ENCODE peak calls at places on chromosomes 16 and 17, in eight cellular contexts. O is CD8-positive, alpha-beta T cell; I is RPMI7951; P is cardiac fibroblast; G is OCI-M1; R is progenitor cell of endocrine pancreas; T is sigmoid colon; X is SW 1271. W is an unnamed sample.

GRCh38 chr17:40813804-40814203 is 8.6 kb downstream of the KRT10 start:
- DNase-seq in P (peak; percentile 33), R (no peak), G (no peak), I (peak; percentile 70), O (no peak), X (no peak), T (no peak), W (no peak)

GRCh38 chr16:84597518-84598390 is 20.1 kb downstream of the COTL1 start:
- DNase-seq in P (no peak), X (no peak), I (no peak), R (no peak), G (no peak), T (no peak), O (no peak), W (no peak)

GRCh38 chr17:57666946-57667345 is 78.2 kb downstream of the CCDC182 start:
- DNase-seq in T (peak; percentile 46), I (no peak), G (no peak), P (no peak), O (no peak), R (no peak), X (no peak), W (no peak)

GRCh38 chr16:69706975-69707340 is 19.4 kb downstream of the NQO1 start:
- DNase-seq in G (no peak), O (no peak), R (no peak), T (no peak), P (no peak), I (no peak), X (no peak), W (no peak)

GRCh38 chr17:82444284-82444893 is 6.2 kb downstream of the CYBC1 start:
- DNase-seq in G (no peak), P (no peak), I (no peak), R (no peak), X (no peak), T (no peak), O (no peak), W (no peak)

GRCh38 chr16:67248401-67249177 is at the start of gene SLC9A5:
- DNase-seq in R (no peak), T (peak; percentile 75), I (peak; percentile 29), X (no peak), G (no peak), O (no peak), P (no peak), W (no peak)

GRCh38 chr17:78661092-78661770 is 84.0 kb upstream of the DNAH17 start:
- DNase-seq in P (no peak), G (no peak), T (peak; percentile 9), O (no peak), I (peak; percentile 82), R (no peak), X (no peak), W (no peak)

GRCh38 chr17:56153215-56153614 is at the start of gene ANKFN1:
- DNase-seq in R (no peak), I (no peak), T (no peak), P (no peak), X (no peak), O (no peak), G (no peak), W (no peak)

GRCh38 chr16:30005341-30006094 is 5.3 kb downstream of the DOC2A start:
- DNase-seq in G (peak; percentile 61), R (no peak), I (peak; percentile 42), P (peak; percentile 52), X (peak; percentile 55), O (no peak), T (no peak), W (peak; percentile 48)

GRCh38 chr17:78253946-78254672 is 22.7 kb downstream of the TMEM235 start:
- DNase-seq in G (peak; percentile 88), I (peak; percentile 69), R (peak; percentile 84), P (peak; percentile 77), T (peak; percentile 89), X (peak; percentile 66), O (peak; percentile 73), W (peak; percentile 67)

GRCh38 chr17:55571095-55571494 is 59.8 kb upstream of the SMIM36 start:
- DNase-seq in I (no peak), X (no peak), O (no peak), T (no peak), G (no peak), R (no peak), P (peak; percentile 48), W (peak; percentile 48)

GRCh38 chr16:1351582-1352362 is at the start of the genes GNPTG and TSR3:
- DNase-seq in T (peak; percentile 93), P (peak; percentile 84), R (peak; percentile 84), I (peak; percentile 86), X (peak; percentile 44), O (peak; percentile 82), G (peak; percentile 89), W (peak; percentile 85)

GRCh38 chr17:48510761-48511604 is 19.8 kb downstream of the HOXB1 start:
- DNase-seq in G (no peak), O (no peak), X (no peak), T (no peak), R (no peak), I (peak; percentile 32), P (peak; percentile 95), W (peak; percentile 94)

GRCh38 chr16:30615358-30616076 is 5.3 kb upstream of the ZNF689 start:
- DNase-seq in O (peak; percentile 36), G (peak; percentile 67), P (peak; percentile 50), X (peak; percentile 16), T (no peak), R (peak; percentile 36), I (peak; percentile 42), W (peak; percentile 54)

GRCh38 chr16:13148836-13149235 is 247.4 kb downstream of the SHISA9 start:
- DNase-seq in T (no peak), G (no peak), I (no peak), R (no peak), X (no peak), O (no peak), P (no peak), W (peak; percentile 7)

GRCh38 chr17:80195141-80195540 is 25.0 kb downstream of the SGSH start:
- DNase-seq in X (no peak), P (no peak), G (no peak), R (no peak), T (no peak), O (no peak), I (no peak), W (no peak)

GRCh38 chr17:49670641-49671040 is 7.3 kb downstream of the SPOP start:
- DNase-seq in P (no peak), G (no peak), O (no peak), T (no peak), X (no peak), I (no peak), R (no peak), W (no peak)

GRCh38 chr16:82695806-82696205 is 69.0 kb downstream of the CDH13 start:
- DNase-seq in P (no peak), G (no peak), T (no peak), O (no peak), X (no peak), R (no peak), I (no peak), W (no peak)

GRCh38 chr17:66477615-66478283 is 175.3 kb downstream of the PRKCA start:
- DNase-seq in I (no peak), R (no peak), P (no peak), X (no peak), T (no peak), O (no peak), G (no peak), W (no peak)

GRCh38 chr17:79552405-79552804 is 58.4 kb downstream of the RBFOX3 start:
- DNase-seq in R (no peak), G (no peak), X (no peak), O (no peak), P (no peak), T (no peak), I (no peak), W (no peak)

GRCh38 chr17:7586673-7587419 is 3.0 kb downstream of the SOX15 start:
- DNase-seq in P (no peak), X (peak; percentile 58), R (no peak), O (no peak), G (no peak), I (no peak), T (no peak), W (no peak)

GRCh38 chr16:85327731-85328664 is 215.7 kb upstream of the CIBAR2 start:
- DNase-seq in X (no peak), O (no peak), R (no peak), I (no peak), P (no peak), G (peak; percentile 60), T (no peak), W (no peak)

GRCh38 chr16:1010815-1011214 is 29.2 kb downstream of the SOX8 start:
- DNase-seq in O (no peak), R (no peak), X (no peak), G (no peak), I (no peak), P (no peak), T (no peak), W (no peak)

GRCh38 chr16:22635345-22635744 is 124.7 kb downstream of the NPIPB5 start:
- DNase-seq in R (no peak), X (no peak), P (no peak), O (no peak), T (no peak), G (no peak), I (no peak), W (peak; percentile 48)

GRCh38 chr16:49592507-49593422 is 219.2 kb downstream of the C16orf78 start:
- DNase-seq in P (peak; percentile 52), G (peak; percentile 1), O (peak; percentile 14), T (no peak), X (peak; percentile 4), I (peak; percentile 15), R (peak; percentile 19), W (peak; percentile 32)

GRCh38 chr17:74520790-74521480 is 10.3 kb downstream of the CD300LB start:
- DNase-seq in X (no peak), G (no peak), T (no peak), I (peak; percentile 65), R (no peak), O (no peak), P (no peak), W (peak; percentile 57)

GRCh38 chr16:4298761-4299522 is 16.9 kb upstream of the GLIS2 start:
- DNase-seq in R (no peak), X (peak; percentile 88), I (peak; percentile 91), T (peak; percentile 89), G (no peak), O (no peak), P (peak; percentile 94), W (peak; percentile 91)

GRCh38 chr17:83083368-83084201 is 4.2 kb downstream of the METRNL start:
- DNase-seq in P (peak; percentile 97), X (peak; percentile 58), O (peak; percentile 47), I (peak; percentile 98), R (no peak), T (peak; percentile 89), G (no peak), W (peak; percentile 99)

GRCh38 chr17:1519678-1520077 is 3.3 kb upstream of the INPP5K start:
- DNase-seq in R (no peak), X (no peak), O (no peak), P (no peak), T (no peak), G (no peak), I (no peak), W (no peak)

GRCh38 chr16:51139568-51139967 is 11.5 kb downstream of the SALL1 start:
- DNase-seq in G (no peak), R (no peak), O (no peak), P (no peak), I (no peak), X (no peak), T (no peak), W (no peak)

GRCh38 chr17:16294560-16294959 is 58.7 kb downstream of the CENPV start:
- DNase-seq in R (no peak), X (no peak), I (no peak), G (no peak), P (no peak), T (no peak), O (no peak), W (no peak)

GRCh38 chr17:82108999-82109480 is 11.0 kb upstream of the FASN start:
- DNase-seq in O (no peak), P (no peak), G (no peak), R (no peak), I (no peak), X (no peak), T (no peak), W (no peak)

GRCh38 chr16:86072328-86073102 is 173.6 kb downstream of the IRF8 start:
- DNase-seq in T (peak; percentile 89), I (peak; percentile 64), G (peak; percentile 78), O (no peak), X (peak; percentile 47), R (peak; percentile 70), P (peak; percentile 78), W (peak; percentile 70)